ENCODE peak calls at places on chromosomes 16 and 17, in five cellular contexts. D is AG04449, R is HL-60, M is GM04504, H is skeletal muscle cell. A is an unnamed sample.

GRCh38 chr16:71499775-71500364 is 10.7 kb upstream of the ZNF19 start:
- DNase-seq in D (no peak), R (peak), M (no peak), H (no peak), A (peak)

GRCh38 chr17:17700251-17700969 is 19.2 kb downstream of the RAI1 start:
- DNase-seq in D (no peak), R (no peak), M (no peak), H (no peak), A (no peak)

GRCh38 chr17:62941358-62941991 is 24.6 kb upstream of the TANC2 start:
- DNase-seq in D (no peak), R (no peak), M (no peak), H (no peak), A (no peak)

GRCh38 chr17:31693433-31694210 is 165.4 kb downstream of the COPRS start:
- DNase-seq in D (no peak), R (no peak), M (no peak), H (no peak), A (no peak)

GRCh38 chr16:67762385-67762784 is 43.3 kb upstream of the GFOD2 start:
- DNase-seq in D (no peak), R (no peak), M (no peak), H (no peak), A (no peak)

GRCh38 chr17:45656527-45657181 is 127.5 kb upstream of the CRHR1 start:
- DNase-seq in D (no peak), R (no peak), M (no peak), H (no peak), A (no peak)

GRCh38 chr16:78210305-78210704 is 110.9 kb downstream of the WWOX start:
- DNase-seq in D (no peak), R (no peak), M (no peak), H (no peak), A (no peak)

GRCh38 chr16:89573826-89574680 is 1.5 kb upstream of the CPNE7 start:
- DNase-seq in D (no peak), R (no peak), M (no peak), H (no peak), A (no peak)

GRCh38 chr16:65576631-65577030 is 454.8 kb upstream of the CDH11 start:
- DNase-seq in D (no peak), R (no peak), M (no peak), H (no peak), A (no peak)

GRCh38 chr16:53209489-53209888 is 154.7 kb downstream of the CHD9 start:
- DNase-seq in D (no peak), R (no peak), M (no peak), H (no peak), A (no peak)

GRCh38 chr16:57764341-57765159 is 29.0 kb downstream of the KATNB1 start:
- DNase-seq in D (peak), R (peak), M (peak), H (peak), A (peak)

GRCh38 chr16:76201385-76201784 is 75.8 kb upstream of the CNTNAP4 start:
- DNase-seq in D (no peak), R (no peak), M (no peak), H (no peak), A (no peak)

GRCh38 chr17:64158411-64158810 is 28.5 kb upstream of the ERN1 start:
- DNase-seq in D (no peak), R (no peak), M (no peak), H (no peak), A (no peak)

GRCh38 chr16:89537549-89537925 is 22.9 kb upstream of the RPL13 start:
- DNase-seq in D (no peak), R (no peak), M (no peak), H (no peak), A (no peak)

GRCh38 chr16:89845417-89845816 is 17.1 kb downstream of the SPIRE2 start:
- DNase-seq in D (no peak), R (no peak), M (no peak), H (no peak), A (no peak)

GRCh38 chr17:75888484-75888883 is 8.3 kb downstream of the TRIM65 start:
- DNase-seq in D (no peak), R (no peak), M (no peak), H (no peak), A (no peak)

GRCh38 chr17:58831780-58832179 is 76.1 kb downstream of the PPM1E start:
- DNase-seq in D (no peak), R (no peak), M (no peak), H (no peak), A (no peak)

GRCh38 chr17:39617446-39618251 is 9.1 kb upstream of the PPP1R1B start:
- DNase-seq in D (no peak), R (peak), M (no peak), H (no peak), A (no peak)

GRCh38 chr16:11050954-11051353 is 106.6 kb downstream of the CLEC16A start:
- DNase-seq in D (no peak), R (no peak), M (no peak), H (no peak), A (no peak)

GRCh38 chr17:41278176-41278955 is 2.9 kb downstream of the KRTAP9-7 start:
- DNase-seq in D (no peak), R (no peak), M (no peak), H (no peak), A (no peak)

GRCh38 chr16:88705746-88706287 is 391 bp downstream of the RNF166 start:
- DNase-seq in D (no peak), R (no peak), M (no peak), H (no peak), A (no peak)